ENCODE peak calls at places on chromosome 15, in nine cellular contexts. O is substantia nigra; H is HEK293T; J is colonic mucosa; C is activated CD8-positive, alpha-beta T cell treated with anti-CD3 and anti-CD28 coated beads for 36 hours; E is ascending aorta; G is stimulated activated CD4-positive, alpha-beta T cell treated with anti-CD3 and anti-CD28 coated beads, Interleukin-1b, Interleukin-23, amount 100 ng/mL, for 4 hours; V is AG04450; B is left ventricle myocardium superior. R is an unnamed sample.

GRCh38 chr15:41887893-41888292 is 6.0 kb downstream of the SPTBN5 start:
- DNase-seq in O (no peak), H (no peak), J (no peak), C (no peak), E (no peak), G (no peak), V (no peak), B (no peak), R (no peak)

GRCh38 chr15:65948352-65948751 is 79.1 kb downstream of the RAB11A start:
- DNase-seq in O (no peak), H (no peak), J (no peak), C (no peak), E (no peak), G (no peak), V (no peak), B (no peak), R (no peak)

GRCh38 chr15:33188654-33189257 is 5.8 kb downstream of the FMN1 start:
- DNase-seq in O (no peak), H (no peak), J (no peak), C (no peak), E (no peak), G (no peak), V (no peak), B (no peak), R (no peak)

GRCh38 chr15:49088996-49089395 is 42.8 kb upstream of the SECISBP2L start:
- DNase-seq in O (no peak), H (no peak), J (no peak), C (no peak), E (no peak), G (no peak), V (no peak), B (no peak), R (no peak)

GRCh38 chr15:60605879-60606304 is 127.0 kb upstream of the ICE2 start:
- DNase-seq in O (no peak), H (no peak), J (no peak), C (no peak), E (no peak), G (no peak), V (peak), B (no peak), R (no peak)

GRCh38 chr15:73368301-73369072 is at the start of gene HCN4:
- DNase-seq in O (no peak), H (peak), J (no peak), C (no peak), E (no peak), G (no peak), V (no peak), B (peak), R (no peak)

GRCh38 chr15:98914626-98915025 is 93.0 kb downstream of the PGPEP1L start:
- DNase-seq in O (no peak), H (no peak), J (no peak), C (no peak), E (peak), G (no peak), V (peak), B (no peak), R (no peak)

GRCh38 chr15:92869977-92870644 is 30.0 kb upstream of the CHD2 start:
- DNase-seq in O (no peak), H (no peak), J (peak), C (no peak), E (no peak), G (no peak), V (no peak), B (no peak), R (no peak)

GRCh38 chr15:57353317-57353804 is 22.9 kb upstream of the CGNL1 start:
- DNase-seq in O (no peak), H (no peak), J (no peak), C (no peak), E (no peak), G (no peak), V (no peak), B (no peak), R (no peak)

GRCh38 chr15:32642667-32643425 is 1.3 kb downstream of the SCG5 start:
- DNase-seq in O (no peak), H (no peak), J (no peak), C (no peak), E (no peak), G (no peak), V (no peak), B (no peak), R (no peak)

GRCh38 chr15:80596521-80596976 is 98.6 kb upstream of the ABHD17C start:
- DNase-seq in O (no peak), H (no peak), J (peak), C (no peak), E (no peak), G (no peak), V (no peak), B (no peak), R (no peak)

GRCh38 chr15:91849749-91850161 is 3.8 kb upstream of the SLCO3A1 start:
- DNase-seq in O (no peak), H (peak), J (no peak), C (peak), E (no peak), G (no peak), V (no peak), B (no peak), R (no peak)

GRCh38 chr15:72037321-72037720 is 80.6 kb downstream of the MYO9A start:
- DNase-seq in O (no peak), H (no peak), J (no peak), C (no peak), E (no peak), G (no peak), V (no peak), B (no peak), R (no peak)

GRCh38 chr15:78640840-78641733 is at the start of gene CHRNB4:
- DNase-seq in O (no peak), H (peak), J (peak), C (peak), E (no peak), G (no peak), V (no peak), B (no peak), R (no peak)

GRCh38 chr15:72135719-72136118 is 17.5 kb downstream of the SENP8 start:
- DNase-seq in O (no peak), H (no peak), J (no peak), C (no peak), E (no peak), G (no peak), V (no peak), B (no peak), R (no peak)

GRCh38 chr15:101669744-101670143 is 17.6 kb upstream of the TM2D3 start:
- DNase-seq in O (no peak), H (no peak), J (no peak), C (no peak), E (no peak), G (no peak), V (no peak), B (no peak), R (no peak)

GRCh38 chr15:99212401-99212800 is 37.0 kb downstream of the TTC23 start:
- DNase-seq in O (no peak), H (no peak), J (no peak), C (no peak), E (no peak), G (no peak), V (no peak), B (no peak), R (no peak)

GRCh38 chr15:67156834-67157233 is 91.4 kb downstream of the SMAD3 start:
- DNase-seq in O (no peak), H (no peak), J (no peak), C (no peak), E (no peak), G (no peak), V (no peak), B (no peak), R (no peak)

GRCh38 chr15:74276560-74276959 is 40.4 kb downstream of the CCDC33 start:
- DNase-seq in O (no peak), H (no peak), J (no peak), C (no peak), E (no peak), G (no peak), V (no peak), B (no peak), R (no peak)

GRCh38 chr15:76340802-76341365 is 4.3 kb downstream of the ISL2 start:
- DNase-seq in O (no peak), H (no peak), J (peak), C (peak), E (no peak), G (peak), V (no peak), B (peak), R (no peak)

GRCh38 chr15:76229266-76229665 is 82.0 kb downstream of the ETFA start:
- DNase-seq in O (no peak), H (no peak), J (no peak), C (no peak), E (no peak), G (no peak), V (no peak), B (no peak), R (no peak)

GRCh38 chr15:43777293-43777819 is 590 bp upstream of the ELL3 start:
- DNase-seq in O (peak), H (peak), J (peak), C (peak), E (peak), G (peak), V (no peak), B (peak), R (no peak)

GRCh38 chr15:90151989-90152645 is 49.0 kb upstream of the SEMA4B start:
- DNase-seq in O (peak), H (no peak), J (no peak), C (no peak), E (no peak), G (no peak), V (no peak), B (peak), R (no peak)

GRCh38 chr15:81304226-81304625 is 19.7 kb downstream of the STARD5 start:
- DNase-seq in O (peak), H (no peak), J (no peak), C (no peak), E (no peak), G (no peak), V (no peak), B (peak), R (no peak)

GRCh38 chr15:38563723-38564519 is 693 bp downstream of the RASGRP1 start:
- DNase-seq in O (peak), H (peak), J (peak), C (peak), E (peak), G (peak), V (no peak), B (peak), R (peak)

GRCh38 chr15:29226431-29227216 is 43.0 kb downstream of the NSMCE3 start:
- DNase-seq in O (no peak), H (no peak), J (no peak), C (no peak), E (no peak), G (no peak), V (no peak), B (no peak), R (no peak)

GRCh38 chr15:35827949-35828348 is 282.0 kb upstream of the DPH6 start:
- DNase-seq in O (no peak), H (no peak), J (no peak), C (no peak), E (no peak), G (no peak), V (no peak), B (no peak), R (no peak)

GRCh38 chr15:81982808-81983207 is 63.0 kb downstream of the MEX3B start:
- DNase-seq in O (no peak), H (no peak), J (no peak), C (no peak), E (no peak), G (no peak), V (no peak), B (no peak), R (no peak)

GRCh38 chr15:66023322-66023972 is 154.2 kb downstream of the RAB11A start:
- DNase-seq in O (peak), H (no peak), J (no peak), C (no peak), E (no peak), G (no peak), V (no peak), B (no peak), R (no peak)

GRCh38 chr15:32704343-32705076 is 13.3 kb upstream of the GREM1 start:
- DNase-seq in O (no peak), H (no peak), J (no peak), C (no peak), E (no peak), G (no peak), V (no peak), B (no peak), R (no peak)

GRCh38 chr15:48345516-48345915 is 14.3 kb downstream of the DUT start:
- DNase-seq in O (no peak), H (no peak), J (no peak), C (no peak), E (no peak), G (no peak), V (no peak), B (no peak), R (no peak)

GRCh38 chr15:68999091-68999490 is 15.4 kb upstream of the NOX5 start:
- DNase-seq in O (no peak), H (no peak), J (no peak), C (no peak), E (no peak), G (no peak), V (no peak), B (no peak), R (no peak)

GRCh38 chr15:92958105-92958504 is 58.0 kb downstream of the CHD2 start:
- DNase-seq in O (no peak), H (no peak), J (no peak), C (peak), E (no peak), G (no peak), V (no peak), B (no peak), R (no peak)

GRCh38 chr15:58179741-58180381 is 41.7 kb downstream of the AQP9 start:
- DNase-seq in O (no peak), H (no peak), J (no peak), C (no peak), E (no peak), G (no peak), V (no peak), B (no peak), R (no peak)

GRCh38 chr15:66766282-66767228 is 64.5 kb downstream of the SMAD6 start:
- DNase-seq in O (no peak), H (no peak), J (no peak), C (no peak), E (no peak), G (no peak), V (no peak), B (no peak), R (no peak)

GRCh38 chr15:81209635-81210034 is 13.0 kb downstream of the IL16 start:
- DNase-seq in O (no peak), H (no peak), J (no peak), C (no peak), E (no peak), G (no peak), V (no peak), B (peak), R (no peak)

GRCh38 chr15:77075528-77075927 is 4.6 kb upstream of the TSPAN3 start:
- DNase-seq in O (peak), H (no peak), J (no peak), C (no peak), E (no peak), G (no peak), V (no peak), B (no peak), R (no peak)

GRCh38 chr15:47675735-47676134 is 41.6 kb upstream of the SEMA6D start:
- DNase-seq in O (no peak), H (peak), J (no peak), C (no peak), E (no peak), G (no peak), V (no peak), B (no peak), R (no peak)

GRCh38 chr15:40198364-40199085 is 37.7 kb downstream of the BUB1B start:
- DNase-seq in O (no peak), H (no peak), J (no peak), C (no peak), E (no peak), G (no peak), V (no peak), B (no peak), R (no peak)

R was measured in GM18507.